ENCODE peak calls at places on chromosome 18, in ten cellular contexts. E, R, B, D, O, N, I, G, Z and F are unnamed samples.

GRCh38 chr18:79458131-79458838 is 62.6 kb downstream of the NFATC1 start:
- DNase-seq in E (peak), R (peak), B (peak), D (no peak), O (peak), N (no peak), I (no peak), G (peak), Z (peak), F (no peak)

GRCh38 chr18:21241224-21242131 is 554 bp upstream of the GREB1L start:
- DNase-seq in E (no peak), R (no peak), B (no peak), D (no peak), O (no peak), N (peak), I (no peak), G (no peak), Z (no peak), F (no peak)

GRCh38 chr18:10304853-10305252 is 149.6 kb upstream of the APCDD1 start:
- DNase-seq in E (peak), R (no peak), B (no peak), D (no peak), O (no peak), N (peak), I (no peak), G (peak), Z (peak), F (peak)

GRCh38 chr18:46622999-46623398 is 34.0 kb downstream of the LOXHD1 start:
- DNase-seq in E (peak), R (no peak), B (no peak), D (no peak), O (no peak), N (peak), I (no peak), G (no peak), Z (peak), F (peak)

GRCh38 chr18:42192251-42193248 is 237.5 kb downstream of the PIK3C3 start:
- DNase-seq in E (peak), R (no peak), B (no peak), D (peak), O (no peak), N (no peak), I (no peak), G (no peak), Z (peak), F (no peak)

GRCh38 chr18:28725876-28726275 is 548.9 kb upstream of the CDH2 start:
- DNase-seq in E (peak), R (no peak), B (no peak), D (peak), O (no peak), N (no peak), I (no peak), G (no peak), Z (no peak), F (peak)

GRCh38 chr18:49249523-49249922 is 210.9 kb downstream of the DYM start:
- DNase-seq in E (peak), R (no peak), B (peak), D (no peak), O (no peak), N (peak), I (no peak), G (no peak), Z (peak), F (peak)

GRCh38 chr18:26458526-26459232 is 89.7 kb downstream of the KCTD1 start:
- DNase-seq in E (peak), R (no peak), B (peak), D (no peak), O (no peak), N (peak), I (no peak), G (no peak), Z (peak), F (peak)

GRCh38 chr18:2424420-2424819 is 146.9 kb downstream of the METTL4 start:
- DNase-seq in E (no peak), R (no peak), B (no peak), D (no peak), O (no peak), N (no peak), I (no peak), G (no peak), Z (no peak), F (no peak)

GRCh38 chr18:62672600-62672999 is 42.7 kb upstream of the PHLPP1 start:
- DNase-seq in E (peak), R (no peak), B (peak), D (no peak), O (no peak), N (no peak), I (no peak), G (no peak), Z (no peak), F (peak)

GRCh38 chr18:67281746-67282145 is 234.8 kb downstream of the DSEL start:
- DNase-seq in E (no peak), R (no peak), B (no peak), D (no peak), O (no peak), N (no peak), I (no peak), G (no peak), Z (peak), F (no peak)

DNA sequence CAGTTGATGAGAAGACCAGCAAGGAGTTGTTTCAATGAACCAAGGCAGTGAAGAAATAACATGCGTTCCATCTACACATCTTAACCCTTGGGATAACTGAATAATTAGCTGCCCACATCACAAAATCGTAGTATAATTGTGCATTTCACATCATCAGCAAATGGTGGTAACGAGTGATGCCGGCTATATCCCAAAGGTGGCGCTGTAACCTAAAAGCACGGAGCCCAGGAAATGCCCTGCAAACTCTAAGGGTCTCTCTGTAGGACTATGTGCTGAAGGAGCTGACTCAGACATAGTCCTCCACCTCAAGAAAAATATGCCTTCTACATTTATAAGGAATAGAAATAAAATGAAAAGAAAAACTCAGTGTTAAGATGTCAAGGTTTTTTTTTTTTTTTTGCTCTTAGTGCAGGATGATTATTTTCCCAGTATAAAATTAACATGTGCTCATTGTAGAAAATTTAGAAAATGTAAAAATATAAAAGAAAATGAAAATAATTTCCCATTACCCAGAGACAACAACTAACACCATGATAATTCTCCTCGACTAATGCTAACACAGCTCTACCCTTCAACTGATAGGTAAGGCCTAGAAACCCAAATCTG is 23.1 kb upstream of the DSG3 start:
- DNase-seq in E (peak), R (no peak), B (peak), D (no peak), O (peak), N (peak), I (no peak), G (no peak), Z (peak), F (no peak)
- TF ChIP-seq CTCF in E (peak), R (no peak), B (peak), D (peak), O (peak), N (peak), I (peak), G (peak), Z (peak), F (peak)

DNA sequence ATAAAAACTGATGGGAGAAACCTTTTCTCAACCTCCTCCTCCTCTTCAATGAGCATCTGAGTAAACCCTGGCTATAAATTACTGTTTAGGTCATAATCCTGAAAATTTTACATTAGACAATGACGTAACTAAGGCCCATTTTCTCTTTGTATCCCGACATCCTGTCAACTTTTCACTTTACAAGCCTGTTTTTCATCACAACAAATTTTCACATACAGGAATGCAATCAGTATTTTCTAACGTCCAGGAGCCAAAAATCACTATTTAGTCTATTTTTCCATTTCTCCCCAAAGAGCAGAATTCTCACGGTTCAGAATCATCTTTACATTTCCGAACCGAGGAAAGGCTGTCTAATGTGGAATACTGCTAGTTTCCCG is 1.2 kb downstream of the SPIRE1 start:
- DNase-seq in E (peak), R (no peak), B (no peak), D (no peak), O (no peak), N (no peak), I (no peak), G (no peak), Z (peak), F (no peak)
- H3K4me3 ChIP-seq in E (peak), R (peak), B (peak), D (peak), O (peak), N (peak), I (peak), G (peak), Z (peak), F (peak)

GRCh38 chr18:48020337-48021250 is 90.1 kb upstream of the SMAD2 start:
- DNase-seq in E (no peak), R (no peak), B (no peak), D (no peak), O (no peak), N (peak), I (no peak), G (no peak), Z (no peak), F (no peak)
- TF ChIP-seq CTCF in E (no peak), R (no peak), B (no peak), D (no peak), O (no peak), N (peak), I (no peak), G (no peak), Z (no peak), F (no peak)

DNA sequence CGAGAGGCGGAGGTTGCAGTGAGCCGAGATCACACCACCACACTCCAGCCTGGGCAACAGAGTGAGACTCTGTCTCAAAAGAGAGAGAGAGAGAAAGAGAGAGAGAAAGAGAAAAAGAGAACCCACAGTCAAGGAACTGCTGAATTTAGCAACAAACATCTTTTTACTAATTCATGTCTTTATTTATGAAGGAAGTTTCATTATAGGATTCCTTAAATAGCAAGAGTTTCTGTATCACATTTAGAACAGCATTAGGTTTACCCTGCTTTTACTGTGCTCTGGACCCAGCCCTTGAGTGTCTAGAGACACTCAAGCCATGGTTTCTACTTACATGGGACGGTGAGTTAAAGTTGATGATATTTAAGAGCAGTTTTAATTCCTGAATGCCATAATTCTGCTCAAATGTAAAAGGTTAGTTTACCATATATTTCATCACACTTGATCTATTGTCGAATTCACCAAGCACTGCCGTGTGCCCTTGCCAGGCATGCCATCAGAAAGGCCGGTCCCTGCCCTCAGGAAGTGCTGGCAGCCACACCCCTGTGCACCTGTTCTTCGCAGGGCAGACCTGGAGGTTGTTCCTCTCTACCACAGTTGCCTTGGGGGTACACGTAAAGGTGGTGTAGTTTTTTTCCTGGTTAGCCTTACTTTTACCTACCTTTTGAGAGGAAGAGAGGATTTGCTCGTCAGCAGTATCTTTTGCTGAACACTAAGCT is 153.3 kb downstream of the LDLRAD4 start:
- DNase-seq in E (no peak), R (no peak), B (no peak), D (no peak), O (no peak), N (no peak), I (peak), G (peak), Z (no peak), F (no peak)
- H3K4me3 ChIP-seq in E (no peak), R (no peak), B (no peak), D (no peak), O (no peak), N (no peak), I (no peak), G (no peak), Z (no peak), F (no peak)

GRCh38 chr18:57644540-57644939 is 22.9 kb upstream of the NARS1 start:
- DNase-seq in E (peak), R (no peak), B (no peak), D (no peak), O (no peak), N (peak), I (no peak), G (no peak), Z (peak), F (no peak)
- TF ChIP-seq CTCF in E (no peak), R (no peak), B (no peak), D (no peak), O (peak), N (no peak), I (no peak), G (peak), Z (no peak), F (no peak)

DNA sequence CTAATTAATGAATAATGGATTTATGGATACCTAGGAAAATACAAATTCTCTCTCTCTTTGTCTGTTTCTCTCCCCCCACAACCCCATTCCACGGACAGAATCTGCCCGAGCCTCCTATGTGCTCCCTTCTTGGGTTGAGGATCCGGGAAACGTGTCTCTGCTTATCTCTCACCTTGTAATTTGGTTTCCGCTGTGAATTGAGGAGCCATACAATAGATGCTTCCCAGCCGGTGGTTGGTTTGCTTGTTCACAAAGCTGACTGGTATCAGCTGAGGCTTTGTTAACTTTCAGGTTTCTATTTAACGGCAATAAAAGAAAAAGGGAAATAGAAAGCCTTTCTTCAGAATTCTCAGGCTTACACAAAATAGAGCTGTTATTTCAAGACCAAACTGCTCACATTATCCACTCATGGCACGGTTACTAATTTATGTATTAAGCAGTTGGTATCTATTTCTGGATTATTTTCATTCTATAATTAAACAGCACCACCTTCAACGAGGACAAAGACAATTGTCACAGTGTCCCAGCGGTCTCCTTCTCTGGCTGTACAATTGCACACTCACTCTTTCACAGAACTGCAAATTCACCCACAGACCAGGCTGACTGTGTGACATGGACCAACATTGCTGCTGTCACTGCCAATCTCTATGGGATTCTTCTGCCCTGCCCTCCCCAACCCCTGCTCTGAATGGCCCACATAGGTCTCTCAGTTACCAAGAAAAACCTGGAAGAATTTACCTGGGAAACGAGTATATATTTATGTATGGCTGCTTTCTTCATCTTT is 26.3 kb downstream of the LRRC30 start:
- DNase-seq in E (no peak), R (no peak), B (no peak), D (no peak), O (no peak), N (no peak), I (no peak), G (no peak), Z (no peak), F (no peak)
- H3K4me3 ChIP-seq in E (no peak), R (no peak), B (no peak), D (no peak), O (no peak), N (no peak), I (no peak), G (no peak), Z (no peak), F (no peak)

GRCh38 chr18:76633504-76634259 is 138.6 kb upstream of the ZNF516 start:
- DNase-seq in E (no peak), R (no peak), B (no peak), D (no peak), O (no peak), N (peak), I (no peak), G (no peak), Z (no peak), F (no peak)
- TF ChIP-seq CTCF in E (no peak), R (no peak), B (no peak), D (no peak), O (no peak), N (peak), I (no peak), G (no peak), Z (no peak), F (no peak)

GRCh38 chr18:13616525-13617035 is 109.8 kb downstream of the FAM210A start:
- DNase-seq in E (no peak), R (no peak), B (no peak), D (no peak), O (no peak), N (no peak), I (no peak), G (peak), Z (no peak), F (no peak)
- H3K4me3 ChIP-seq in E (no peak), R (no peak), B (no peak), D (no peak), O (no peak), N (no peak), I (no peak), G (no peak), Z (no peak), F (no peak)

GRCh38 chr18:3973191-3973590 is 481.9 kb downstream of the DLGAP1 start:
- DNase-seq in E (no peak), R (no peak), B (no peak), D (no peak), O (no peak), N (no peak), I (no peak), G (no peak), Z (no peak), F (no peak)

GRCh38 chr18:3972291-3972985 is 482.7 kb downstream of the DLGAP1 start:
- DNase-seq in E (no peak), R (no peak), B (no peak), D (no peak), O (no peak), N (no peak), I (no peak), G (no peak), Z (no peak), F (peak)

GRCh38 chr18:3966246-3966984 is 488.7 kb downstream of the DLGAP1 start:
- DNase-seq in E (no peak), R (no peak), B (no peak), D (no peak), O (peak), N (no peak), I (no peak), G (no peak), Z (no peak), F (no peak)

GRCh38 chr18:3966985-3967856 is 487.9 kb downstream of the DLGAP1 start:
- DNase-seq in E (peak), R (no peak), B (peak), D (no peak), O (peak), N (no peak), I (no peak), G (no peak), Z (peak), F (peak)

DNA sequence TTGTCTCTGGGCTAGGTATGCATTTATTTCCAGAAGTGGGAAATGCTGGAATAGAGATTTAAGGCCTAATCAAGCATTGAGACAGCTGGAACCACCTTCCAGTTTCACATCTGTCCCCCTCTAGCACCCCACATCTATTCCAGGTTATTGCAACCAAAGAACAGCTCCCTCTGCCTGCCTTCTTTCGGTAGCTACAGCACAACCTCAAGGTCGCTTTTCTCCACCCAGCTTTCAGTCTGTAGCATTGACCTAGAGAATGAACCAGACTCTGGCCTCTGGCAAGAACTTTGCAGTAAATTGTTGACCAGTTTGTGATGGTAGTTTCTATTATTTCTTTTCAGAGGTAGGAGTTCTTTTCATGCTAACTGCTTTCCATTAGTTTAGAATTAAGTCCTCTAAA is 484.2 kb downstream of the DLGAP1 start:
- DNase-seq in E (no peak), R (no peak), B (no peak), D (no peak), O (no peak), N (peak), I (no peak), G (no peak), Z (no peak), F (no peak)
- TF ChIP-seq CTCF in E (no peak), R (no peak), B (peak), D (no peak), O (no peak), N (no peak), I (no peak), G (peak), Z (no peak), F (peak)